ENCODE peak calls at places on chromosomes 12 and 14, in ten cellular contexts. F is hippocampal formation; U is NCI-H2107; O is GM20000; S is GM12891; Y is iPS-NIHi11; T is CD4-positive, alpha-beta memory T cell; D is activated T-helper 1 cell treated with anti-CD3 and anti-CD28 coated beads, Interleukin-2, amount 50 U/mL, for 16 hours; W is upper lobe of right lung; M is fibroblast of the aortic adventitia. P is an unnamed sample.

GRCh38 chr12:119780786-119781434 is 96.2 kb downstream of the CIT start:
- DNase-seq in W (no peak), D (no peak), M (peak), Y (peak), S (no peak), U (peak), T (no peak), F (peak), O (no peak), P (no peak)

GRCh38 chr12:20212658-20213387 is 155.5 kb upstream of the PDE3A start:
- DNase-seq in F (peak), T (no peak), U (no peak), O (no peak), S (no peak), D (no peak), M (peak), Y (peak), W (peak), P (peak)

GRCh38 chr12:119258149-119258548 is 76.4 kb upstream of the CCDC60 start:
- DNase-seq in O (no peak), F (no peak), T (no peak), M (no peak), U (no peak), Y (no peak), D (no peak), S (no peak), W (no peak), P (no peak)

GRCh38 chr12:68508536-68509050 is 102.1 kb upstream of the RAP1B start:
- DNase-seq in U (no peak), W (no peak), O (no peak), M (no peak), T (no peak), S (no peak), F (no peak), Y (no peak), D (no peak), P (no peak)

GRCh38 chr14:37246427-37246829 is 48.7 kb downstream of the MIPOL1 start:
- DNase-seq in W (no peak), Y (peak), M (peak), S (no peak), F (no peak), O (peak), U (no peak), D (no peak), T (no peak), P (peak)

GRCh38 chr12:105980533-105980932 is 158.2 kb downstream of the NUAK1 start:
- DNase-seq in W (no peak), M (no peak), O (no peak), Y (no peak), F (no peak), T (no peak), D (no peak), U (no peak), S (no peak), P (no peak)

GRCh38 chr12:56676851-56677601 is 11.1 kb downstream of the PTGES3 start:
- DNase-seq in T (no peak), U (no peak), S (no peak), W (peak), D (no peak), M (no peak), O (no peak), Y (no peak), F (no peak), P (no peak)

GRCh38 chr14:64879635-64880381 is at the start of gene SPTB:
- DNase-seq in W (peak), U (peak), F (peak), O (peak), D (peak), M (no peak), T (peak), Y (peak), S (peak), P (no peak)

GRCh38 chr12:105378821-105379400 is 48.4 kb downstream of the C12orf75 start:
- DNase-seq in F (no peak), O (no peak), D (no peak), M (peak), T (no peak), W (no peak), S (no peak), Y (peak), U (no peak), P (no peak)

GRCh38 chr12:115763376-115763775 is 514.1 kb downstream of the MED13L start:
- DNase-seq in D (no peak), W (no peak), U (no peak), M (peak), T (no peak), O (no peak), F (no peak), S (no peak), Y (no peak), P (no peak)

P was measured in SJCRH30.